ENCODE peak calls at places on chromosomes 13 and 19, in four cellular contexts. V is NCI-H1930, G is A549, O is T follicular helper cell. K is an unnamed sample.

GRCh38 chr19:41386442-41386841 is 10.1 kb downstream of the TMEM91 start:
- DNase-seq in V (no peak), G (no peak), O (no peak), K (no peak)

GRCh38 chr19:16920816-16921529 is 32.2 kb downstream of the F2RL3 start:
- DNase-seq in V (no peak), G (no peak), O (no peak), K (peak; percentile 92)

GRCh38 chr13:30745917-30746686 is 10.8 kb downstream of the ALOX5AP start:
- DNase-seq in V (no peak), G (no peak), O (no peak), K (no peak)

GRCh38 chr13:113860579-113861432 is 3.1 kb downstream of the GAS6 start:
- DNase-seq in V (no peak), G (no peak), O (no peak), K (peak; percentile 55)

GRCh38 chr19:50975766-50976165 is 6.4 kb upstream of the KLK6 start:
- DNase-seq in V (no peak), G (peak; percentile 72), O (no peak), K (peak; percentile 84)

GRCh38 chr13:48318714-48319457 is 15.3 kb downstream of the RB1 start:
- DNase-seq in V (no peak), G (no peak), O (no peak), K (no peak)

GRCh38 chr19:30254789-30255188 is 117.4 kb upstream of the ZNF536 start:
- DNase-seq in V (no peak), G (no peak), O (no peak), K (no peak)

GRCh38 chr19:12293771-12294307 is 844 bp downstream of the ZNF44 start:
- DNase-seq in V (no peak), G (peak; percentile 15), O (peak; percentile 19), K (peak; percentile 71)

GRCh38 chr19:8578642-8579265 is 1.5 kb upstream of the MYO1F start:
- DNase-seq in V (peak; percentile 41), G (peak; percentile 66), O (peak; percentile 68), K (no peak)

GRCh38 chr19:21335721-21336120 is 6.5 kb upstream of the ZNF708 start:
- DNase-seq in V (no peak), G (no peak), O (no peak), K (no peak)

GRCh38 chr19:42360787-42361544 is 29.1 kb downstream of the CNFN start:
- DNase-seq in V (no peak), G (no peak), O (no peak), K (no peak)

GRCh38 chr19:46976845-46977320 is 42.8 kb upstream of the NPAS1 start:
- DNase-seq in V (no peak), G (no peak), O (no peak), K (no peak)

GRCh38 chr13:92959790-92960189 is 266.8 kb upstream of the GPC6 start:
- DNase-seq in V (no peak), G (no peak), O (no peak), K (no peak)

GRCh38 chr19:35642798-35643254 is 1.3 kb downstream of the ETV2 start:
- DNase-seq in V (no peak), G (no peak), O (no peak), K (no peak)

GRCh38 chr19:49491804-49492572 is 4.2 kb upstream of the RPS11 start:
- DNase-seq in V (no peak), G (no peak), O (no peak), K (no peak)

GRCh38 chr13:92806215-92806614 is 420.4 kb upstream of the GPC6 start:
- DNase-seq in V (no peak), G (no peak), O (no peak), K (no peak)

GRCh38 chr13:44026194-44026593 is 146.5 kb downstream of the LACC1 start:
- DNase-seq in V (no peak), G (no peak), O (no peak), K (no peak)

GRCh38 chr19:18280247-18281081 is 958 bp downstream of the JUND start:
- DNase-seq in V (peak; percentile 62), G (peak; percentile 48), O (peak; percentile 74), K (no peak)

GRCh38 chr13:26254583-26255102 is 714 bp downstream of the CDK8 start:
- DNase-seq in V (peak; percentile 50), G (peak; percentile 8), O (peak; percentile 42), K (peak; percentile 53)

GRCh38 chr19:4059931-4060620 is 6.6 kb downstream of the ZBTB7A start:
- DNase-seq in V (no peak), G (no peak), O (peak; percentile 31), K (peak; percentile 83)

GRCh38 chr19:43620061-43621001 is 902 bp upstream of the ZNF428 start:
- DNase-seq in V (no peak), G (no peak), O (peak; percentile 74), K (no peak)

GRCh38 chr13:63910406-63910957 is 2494.8 kb upstream of the PCDH20 start:
- DNase-seq in V (no peak), G (no peak), O (no peak), K (no peak)

GRCh38 chr19:7679017-7679720 is 1.5 kb upstream of the TRAPPC5 start:
- DNase-seq in V (peak; percentile 17), G (no peak), O (peak; percentile 73), K (no peak)

GRCh38 chr19:47284324-47284899 is 9.7 kb downstream of the INAFM1 start:
- DNase-seq in V (peak; percentile 54), G (peak; percentile 50), O (peak; percentile 18), K (no peak)

GRCh38 chr19:48090281-48090802 is 20.3 kb downstream of the PLA2G4C start:
- DNase-seq in V (no peak), G (no peak), O (no peak), K (no peak)

K was measured in RWPE2.